ENCODE peak calls at places on chromosome X, in seven cellular contexts. One of them, this sample, is unnamed. For H3K36me3, the result is how much of the 10 kb centered on the place peaks cover.

GRCh38 chrX:139246295-139246694 is 284.2 kb upstream of the F9 start:
- DNase-seq in adipocyte: no peak
- DNase-seq in right lobe of liver: no peak
- DNase-seq in suprapubic skin: no peak
- DNase-seq in pancreas: no peak
- DNase-seq in cardiac muscle cell: no peak
- DNase-seq in tibial nerve: no peak
- DNase-seq in this sample: no peak

GRCh38 chrX:3811331-3812311 is 98.2 kb upstream of the PRKX start:
- DNase-seq in adipocyte: peak
- DNase-seq in right lobe of liver: no peak
- DNase-seq in suprapubic skin: no peak
- DNase-seq in pancreas: no peak
- DNase-seq in cardiac muscle cell: peak
- DNase-seq in tibial nerve: no peak
- DNase-seq in this sample: peak

GRCh38 chrX:150935466-150935865 is 37.0 kb upstream of the CD99L2 start:
- DNase-seq in adipocyte: peak
- DNase-seq in right lobe of liver: no peak
- DNase-seq in suprapubic skin: no peak
- DNase-seq in pancreas: no peak
- DNase-seq in cardiac muscle cell: peak
- DNase-seq in tibial nerve: no peak
- DNase-seq in this sample: no peak

GRCh38 chrX:8987672-8988250 is 46.2 kb downstream of the FAM9B start:
- DNase-seq in adipocyte: no peak
- DNase-seq in right lobe of liver: no peak
- DNase-seq in suprapubic skin: no peak
- DNase-seq in pancreas: no peak
- DNase-seq in cardiac muscle cell: no peak
- DNase-seq in tibial nerve: no peak
- DNase-seq in this sample: no peak

GRCh38 chrX:121671649-121672048 is 624.2 kb downstream of the GLUD2 start:
- DNase-seq in adipocyte: no peak
- DNase-seq in right lobe of liver: no peak
- DNase-seq in suprapubic skin: no peak
- DNase-seq in pancreas: no peak
- DNase-seq in cardiac muscle cell: no peak
- DNase-seq in tibial nerve: no peak
- DNase-seq in this sample: no peak

GRCh38 chrX:78979789-78980464 is 34.7 kb downstream of the P2RY10 start:
- DNase-seq in adipocyte: no peak
- DNase-seq in right lobe of liver: no peak
- DNase-seq in suprapubic skin: no peak
- DNase-seq in pancreas: no peak
- DNase-seq in cardiac muscle cell: peak
- DNase-seq in tibial nerve: no peak
- DNase-seq in this sample: no peak

GRCh38 chrX:153870288-153870690 is 15.7 kb downstream of the L1CAM start:
- DNase-seq in adipocyte: no peak
- DNase-seq in right lobe of liver: no peak
- DNase-seq in suprapubic skin: no peak
- DNase-seq in pancreas: no peak
- DNase-seq in cardiac muscle cell: no peak
- DNase-seq in tibial nerve: no peak
- DNase-seq in this sample: no peak

GRCh38 chrX:100316987-100317386 is 93.1 kb downstream of the PCDH19 start:
- DNase-seq in adipocyte: peak
- DNase-seq in right lobe of liver: no peak
- DNase-seq in suprapubic skin: no peak
- DNase-seq in pancreas: no peak
- DNase-seq in cardiac muscle cell: no peak
- DNase-seq in tibial nerve: no peak
- DNase-seq in this sample: no peak

GRCh38 chrX:34656842-34657780 is at the start of gene TMEM47:
- DNase-seq in adipocyte: peak
- DNase-seq in right lobe of liver: peak
- DNase-seq in suprapubic skin: peak
- DNase-seq in pancreas: peak
- DNase-seq in cardiac muscle cell: peak
- DNase-seq in tibial nerve: peak
- DNase-seq in this sample: peak

GRCh38 chrX:26649534-26649933 is 433.6 kb downstream of the MAGEB5 start:
- DNase-seq in adipocyte: peak
- DNase-seq in right lobe of liver: no peak
- DNase-seq in suprapubic skin: no peak
- DNase-seq in pancreas: no peak
- DNase-seq in cardiac muscle cell: peak
- DNase-seq in tibial nerve: no peak
- DNase-seq in this sample: no peak

GRCh38 chrX:38375888-38376287 is 23.5 kb downstream of the OTC start:
- DNase-seq in adipocyte: peak
- DNase-seq in right lobe of liver: no peak
- DNase-seq in suprapubic skin: no peak
- DNase-seq in pancreas: no peak
- DNase-seq in cardiac muscle cell: peak
- DNase-seq in tibial nerve: no peak
- DNase-seq in this sample: peak

GRCh38 chrX:153829549-153829798 is 870 bp downstream of the PDZD4 start:
- DNase-seq in adipocyte: no peak
- DNase-seq in right lobe of liver: no peak
- DNase-seq in suprapubic skin: no peak
- DNase-seq in pancreas: no peak
- DNase-seq in cardiac muscle cell: no peak
- DNase-seq in tibial nerve: no peak
- DNase-seq in this sample: no peak

GRCh38 chrX:49103637-49104036 is 19.9 kb downstream of the GPKOW start:
- DNase-seq in adipocyte: no peak
- DNase-seq in right lobe of liver: no peak
- DNase-seq in suprapubic skin: no peak
- DNase-seq in pancreas: no peak
- DNase-seq in cardiac muscle cell: no peak
- DNase-seq in tibial nerve: no peak
- DNase-seq in this sample: no peak

GRCh38 chrX:64093761-64094160 is 111.7 kb downstream of the AMER1 start:
- DNase-seq in adipocyte: peak
- DNase-seq in right lobe of liver: no peak
- DNase-seq in suprapubic skin: no peak
- DNase-seq in pancreas: no peak
- DNase-seq in cardiac muscle cell: peak
- DNase-seq in tibial nerve: no peak
- DNase-seq in this sample: no peak

GRCh38 chrX:3250946-3251345 is 95.5 kb downstream of the MXRA5 start:
- DNase-seq in adipocyte: peak
- DNase-seq in right lobe of liver: no peak
- DNase-seq in suprapubic skin: no peak
- DNase-seq in pancreas: no peak
- DNase-seq in cardiac muscle cell: peak
- DNase-seq in tibial nerve: no peak
- DNase-seq in this sample: no peak

GRCh38 chrX:17707731-17708130 is 29.6 kb upstream of the SCML1 start:
- DNase-seq in adipocyte: no peak
- DNase-seq in right lobe of liver: no peak
- DNase-seq in suprapubic skin: no peak
- DNase-seq in pancreas: no peak
- DNase-seq in cardiac muscle cell: no peak
- DNase-seq in tibial nerve: no peak
- DNase-seq in this sample: no peak

GRCh38 chrX:152072236-152072635 is 66.1 kb downstream of the MAGEA10 start:
- DNase-seq in adipocyte: peak
- DNase-seq in right lobe of liver: no peak
- DNase-seq in suprapubic skin: no peak
- DNase-seq in pancreas: no peak
- DNase-seq in cardiac muscle cell: peak
- DNase-seq in tibial nerve: no peak
- DNase-seq in this sample: no peak

GRCh38 chrX:11478036-11478435 is 184.8 kb downstream of the AMELX start:
- DNase-seq in adipocyte: no peak
- DNase-seq in right lobe of liver: no peak
- DNase-seq in suprapubic skin: no peak
- DNase-seq in pancreas: no peak
- DNase-seq in cardiac muscle cell: no peak
- DNase-seq in tibial nerve: no peak
- DNase-seq in this sample: no peak

GRCh38 chrX:54358424-54359211 is 772 bp upstream of the WNK3 start:
- DNase-seq in adipocyte: peak
- DNase-seq in right lobe of liver: peak
- DNase-seq in suprapubic skin: peak
- DNase-seq in pancreas: peak
- DNase-seq in cardiac muscle cell: peak
- DNase-seq in tibial nerve: no peak
- DNase-seq in this sample: peak

GRCh38 chrX:8730812-8731578 is 942 bp downstream of the ANOS1 start:
- DNase-seq in adipocyte: peak
- DNase-seq in right lobe of liver: no peak
- DNase-seq in suprapubic skin: no peak
- DNase-seq in pancreas: no peak
- DNase-seq in cardiac muscle cell: no peak
- DNase-seq in tibial nerve: no peak
- DNase-seq in this sample: no peak

DNA sequence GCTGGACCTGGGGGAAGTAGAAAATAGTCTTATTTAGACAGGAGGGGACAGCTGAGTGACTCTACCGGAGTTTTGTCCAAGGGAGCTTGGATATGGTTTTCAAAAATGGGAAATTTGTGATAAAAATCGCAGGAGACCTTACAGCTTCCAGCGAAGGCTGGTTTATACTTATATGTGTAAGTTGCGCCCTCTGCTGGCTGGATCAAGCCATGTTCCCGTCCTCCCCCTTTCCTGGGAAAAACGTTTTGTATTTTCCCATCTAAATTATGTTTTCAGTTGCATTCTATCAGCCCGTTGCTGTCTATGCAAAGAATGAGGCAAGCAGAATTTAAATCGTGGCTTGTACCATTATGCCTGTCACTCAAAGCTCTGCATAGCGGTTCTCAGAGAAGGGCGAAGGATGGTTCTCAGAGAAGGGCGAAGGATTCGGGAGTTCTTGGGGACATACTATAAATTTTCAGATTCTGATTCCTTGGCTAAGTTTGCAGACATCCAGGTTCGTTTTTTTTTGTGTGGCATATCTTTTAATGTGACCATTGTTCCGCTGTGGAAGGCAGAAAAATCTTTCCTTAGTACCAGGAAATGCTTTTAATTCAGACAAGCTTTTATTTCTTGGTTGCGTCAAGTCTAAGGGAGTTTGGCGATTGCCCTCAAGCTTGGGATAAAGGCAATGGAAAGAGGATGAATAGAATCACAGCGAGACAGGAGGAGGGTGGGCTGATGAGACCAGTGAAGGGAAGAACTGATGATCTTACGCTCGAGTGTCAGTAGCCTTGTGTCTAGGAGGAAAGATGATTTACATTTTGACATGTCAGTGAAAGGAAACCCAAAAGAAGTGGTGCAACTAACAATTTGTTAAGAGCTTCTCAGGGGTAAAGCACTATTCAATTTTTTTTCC is 128.5 kb upstream of the ARX start:
- DNase-seq in adipocyte: peak
- DNase-seq in right lobe of liver: no peak
- DNase-seq in suprapubic skin: peak
- DNase-seq in pancreas: peak
- DNase-seq in cardiac muscle cell: peak
- DNase-seq in tibial nerve: peak
- DNase-seq in this sample: peak
- H3K4me3 ChIP-seq in adipocyte: peak
- H3K4me3 ChIP-seq in right lobe of liver: no peak
- H3K4me3 ChIP-seq in suprapubic skin: no peak
- H3K4me3 ChIP-seq in pancreas: no peak
- H3K4me3 ChIP-seq in cardiac muscle cell: no peak
- H3K4me3 ChIP-seq in tibial nerve: no peak
- H3K4me3 ChIP-seq in this sample: peak

GRCh38 chrX:1614927-1615326 is at the start of gene ASMT:
- DNase-seq in adipocyte: no peak
- DNase-seq in right lobe of liver: no peak
- DNase-seq in suprapubic skin: no peak
- DNase-seq in pancreas: no peak
- DNase-seq in cardiac muscle cell: no peak
- DNase-seq in tibial nerve: no peak
- DNase-seq in this sample: peak
- H3K36me3 ChIP-seq in adipocyte: under half
- H3K36me3 ChIP-seq in right lobe of liver: under half
- H3K36me3 ChIP-seq in suprapubic skin: under half
- H3K36me3 ChIP-seq in pancreas: under half
- H3K36me3 ChIP-seq in cardiac muscle cell: under half
- H3K36me3 ChIP-seq in tibial nerve: under half
- H3K36me3 ChIP-seq in this sample: under half

GRCh38 chrX:46707274-46707965 is 51.5 kb downstream of the SLC9A7 start:
- DNase-seq in adipocyte: no peak
- DNase-seq in right lobe of liver: peak
- DNase-seq in suprapubic skin: no peak
- DNase-seq in pancreas: no peak
- DNase-seq in cardiac muscle cell: no peak
- DNase-seq in tibial nerve: no peak
- DNase-seq in this sample: no peak

GRCh38 chrX:46713672-46714487 is 45.0 kb downstream of the SLC9A7 start:
- DNase-seq in adipocyte: peak
- DNase-seq in right lobe of liver: no peak
- DNase-seq in suprapubic skin: no peak
- DNase-seq in pancreas: no peak
- DNase-seq in cardiac muscle cell: peak
- DNase-seq in tibial nerve: no peak
- DNase-seq in this sample: no peak

GRCh38 chrX:46712733-46713132 is 46.2 kb downstream of the SLC9A7 start:
- DNase-seq in adipocyte: no peak
- DNase-seq in right lobe of liver: no peak
- DNase-seq in suprapubic skin: no peak
- DNase-seq in pancreas: no peak
- DNase-seq in cardiac muscle cell: no peak
- DNase-seq in tibial nerve: no peak
- DNase-seq in this sample: no peak

GRCh38 chrX:46710927-46711623 is 47.8 kb downstream of the SLC9A7 start:
- DNase-seq in adipocyte: no peak
- DNase-seq in right lobe of liver: no peak
- DNase-seq in suprapubic skin: no peak
- DNase-seq in pancreas: no peak
- DNase-seq in cardiac muscle cell: no peak
- DNase-seq in tibial nerve: no peak
- DNase-seq in this sample: peak

DNA sequence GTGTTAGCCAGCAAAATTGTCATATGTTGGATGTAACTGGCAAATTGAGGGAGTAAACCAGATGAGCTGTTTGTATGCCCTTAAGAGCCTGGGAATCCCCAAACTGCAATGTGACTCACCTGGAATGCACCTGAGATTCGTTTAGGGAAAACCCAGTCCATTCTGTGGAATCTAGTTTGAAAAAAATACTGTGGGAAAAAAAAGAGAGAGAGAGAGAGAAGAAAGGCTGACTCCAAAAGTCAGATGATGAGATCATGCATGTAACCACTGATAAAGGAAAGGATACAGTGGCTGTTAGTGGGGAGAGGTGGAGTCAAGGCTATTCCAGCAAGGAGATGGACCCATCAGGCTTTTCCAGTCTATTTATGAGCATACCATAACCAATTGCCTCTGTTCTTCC is 48.5 kb downstream of the SLC9A7 start:
- DNase-seq in adipocyte: no peak
- DNase-seq in right lobe of liver: no peak
- DNase-seq in suprapubic skin: no peak
- DNase-seq in pancreas: no peak
- DNase-seq in cardiac muscle cell: peak
- DNase-seq in tibial nerve: no peak
- DNase-seq in this sample: no peak
- H3K4me3 ChIP-seq in adipocyte: no peak
- H3K4me3 ChIP-seq in right lobe of liver: no peak
- H3K4me3 ChIP-seq in suprapubic skin: no peak
- H3K4me3 ChIP-seq in pancreas: no peak
- H3K4me3 ChIP-seq in cardiac muscle cell: no peak
- H3K4me3 ChIP-seq in tibial nerve: no peak
- H3K4me3 ChIP-seq in this sample: no peak

GRCh38 chrX:128800138-128800537 is 723.2 kb downstream of the SMARCA1 start:
- DNase-seq in adipocyte: no peak
- DNase-seq in right lobe of liver: no peak
- DNase-seq in suprapubic skin: no peak
- DNase-seq in pancreas: no peak
- DNase-seq in cardiac muscle cell: no peak
- DNase-seq in tibial nerve: no peak
- DNase-seq in this sample: no peak
- H3K36me3 ChIP-seq in adipocyte: under half
- H3K36me3 ChIP-seq in right lobe of liver: under half
- H3K36me3 ChIP-seq in suprapubic skin: under half
- H3K36me3 ChIP-seq in pancreas: under half
- H3K36me3 ChIP-seq in cardiac muscle cell: under half
- H3K36me3 ChIP-seq in tibial nerve: under half
- H3K36me3 ChIP-seq in this sample: under half